ENCODE peak calls at places on chromosomes 12 and 14, in five cellular contexts. U is HEK293T, M is H1, B is GM12878, Q is NT2/D1. R is an unnamed sample.

GRCh38 chr12:53862206-53862605 is 76.4 kb upstream of the HOXC13 start:
- DNase-seq in U (no peak), M (no peak), B (no peak), Q (no peak), R (no peak)

GRCh38 chr12:89825591-89826449 is 117.2 kb upstream of the ATP2B1 start:
- DNase-seq in U (peak), M (no peak), B (peak), Q (no peak), R (no peak)

GRCh38 chr14:69953266-69953905 is 74.2 kb downstream of the SMOC1 start:
- DNase-seq in U (no peak), M (no peak), B (no peak), Q (no peak), R (no peak)

GRCh38 chr14:74571441-74571841 is 40.6 kb downstream of the LTBP2 start:
- DNase-seq in U (no peak), M (no peak), B (no peak), Q (no peak), R (no peak)

GRCh38 chr12:14810953-14811483 is 3.0 kb downstream of the SMCO3 start:
- DNase-seq in U (peak), M (no peak), B (no peak), Q (no peak), R (peak)

GRCh38 chr12:90003688-90004087 is 295.1 kb upstream of the ATP2B1 start:
- DNase-seq in U (no peak), M (no peak), B (no peak), Q (no peak), R (no peak)

GRCh38 chr14:77141592-77142288 is at the start of gene ZDHHC22:
- DNase-seq in U (peak), M (no peak), B (no peak), Q (no peak), R (no peak)

GRCh38 chr14:69670093-69670492 is 58.7 kb downstream of the SUSD6 start:
- DNase-seq in U (no peak), M (no peak), B (no peak), Q (no peak), R (no peak)

GRCh38 chr14:29671034-29671433 is 256.6 kb downstream of the PRKD1 start:
- DNase-seq in U (no peak), M (no peak), B (no peak), Q (no peak), R (no peak)

GRCh38 chr12:64137117-64137516 is 85.0 kb downstream of the KICS2 start:
- DNase-seq in U (no peak), M (no peak), B (no peak), Q (no peak), R (no peak)

GRCh38 chr14:60758875-60759274 is 24.3 kb downstream of the MNAT1 start:
- DNase-seq in U (no peak), M (no peak), B (no peak), Q (no peak), R (no peak)

GRCh38 chr12:75877588-75878381 is 153.8 kb downstream of the PHLDA1 start:
- DNase-seq in U (no peak), M (no peak), B (no peak), Q (no peak), R (no peak)

GRCh38 chr14:85531594-85532391 is 1.8 kb downstream of the FLRT2 start:
- DNase-seq in U (no peak), M (no peak), B (no peak), Q (no peak), R (no peak)

GRCh38 chr14:90426663-90427062 is 29.8 kb downstream of the CALM1 start:
- DNase-seq in U (no peak), M (no peak), B (no peak), Q (no peak), R (no peak)

DNA sequence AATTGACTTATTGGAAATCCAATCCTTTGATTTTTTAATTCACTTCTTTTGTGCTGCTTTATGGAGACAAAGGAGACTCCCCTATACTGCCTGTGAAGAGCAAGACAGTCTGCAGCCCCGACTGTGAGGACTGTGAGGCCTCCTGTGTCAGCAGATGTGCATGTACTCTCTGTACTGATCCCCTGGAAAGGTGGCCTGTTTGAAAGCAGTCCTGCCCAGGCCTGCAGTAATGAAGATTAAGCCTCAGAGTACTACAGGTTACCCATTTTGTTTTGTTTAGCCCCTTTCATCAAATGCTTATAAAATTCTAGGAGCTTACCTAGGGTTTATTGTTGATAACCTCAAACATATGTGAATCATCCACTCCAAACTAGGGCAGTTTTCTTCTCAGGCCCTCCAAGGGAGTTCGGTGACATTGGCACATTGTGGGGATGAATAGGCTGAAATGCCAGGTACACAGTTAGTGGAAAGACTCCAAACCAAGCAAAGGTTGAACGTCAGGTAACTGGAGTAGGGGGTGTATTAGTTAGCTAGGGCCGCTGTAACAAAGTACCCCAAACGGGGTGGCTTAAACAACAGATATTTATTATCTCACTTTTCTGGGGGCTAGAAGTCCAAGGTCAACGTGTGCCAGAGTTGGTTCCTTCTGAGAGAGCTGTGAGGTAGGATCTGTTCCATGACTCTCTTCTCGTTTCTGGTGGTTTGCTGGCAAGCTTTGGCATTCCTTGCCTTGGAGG is 208.7 kb upstream of the BCL2L14 start:
- DNase-seq in U (no peak), M (no peak), B (no peak), Q (no peak), R (no peak)
- TF ChIP-seq SUZ12 in U (no peak), M (no peak), B (no peak), Q (no peak), R (no peak)

GRCh38 chr14:106786697-106787096 is 1260.3 kb downstream of the TMEM121 start:
- DNase-seq in U (no peak), M (no peak), B (no peak), Q (no peak), R (no peak)

GRCh38 chr14:106789318-106789717 is 1262.9 kb downstream of the TMEM121 start:
- DNase-seq in U (no peak), M (no peak), B (no peak), Q (no peak), R (no peak)

GRCh38 chr14:106792543-106792942 is 1266.2 kb downstream of the TMEM121 start:
- DNase-seq in U (no peak), M (no peak), B (no peak), Q (no peak), R (no peak)

GRCh38 chr14:106788534-106788933 is 1262.2 kb downstream of the TMEM121 start:
- DNase-seq in U (no peak), M (no peak), B (no peak), Q (no peak), R (no peak)

GRCh38 chr14:106790189-106791036 is 1264.0 kb downstream of the TMEM121 start:
- DNase-seq in U (peak), M (no peak), B (no peak), Q (peak), R (peak)
- TF ChIP-seq SUZ12 in U (no peak), M (no peak), B (no peak), Q (no peak), R (no peak)

GRCh38 chr12:31589896-31590729 is 823 bp downstream of the DENND5B start:
- DNase-seq in U (peak), M (no peak), B (no peak), Q (peak), R (peak)
- TF ChIP-seq SUZ12 in U (no peak), M (no peak), B (no peak), Q (no peak), R (no peak)

DNA sequence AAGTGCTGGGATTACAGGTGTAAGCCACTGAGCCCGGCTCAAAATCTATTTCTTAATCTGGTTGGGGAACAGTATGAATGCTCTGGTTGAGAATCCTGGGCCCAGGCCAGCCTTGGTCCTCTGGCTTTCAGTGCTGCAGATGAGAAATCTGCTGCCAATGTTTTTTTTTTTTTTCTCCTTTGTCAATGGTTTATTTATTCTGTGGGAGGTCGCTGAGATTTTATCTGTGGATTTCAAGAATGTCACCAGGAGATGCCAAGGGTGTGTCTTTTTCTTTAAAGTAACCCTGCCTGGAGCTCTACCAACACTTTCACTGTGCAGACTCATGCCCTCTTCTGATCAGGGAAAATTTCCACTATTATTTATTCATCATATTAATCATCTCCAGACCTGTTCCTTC is 3.6 kb downstream of the SLC25A29 start:
- DNase-seq in U (no peak), M (no peak), B (no peak), Q (no peak), R (no peak)
- TF ChIP-seq SUZ12 in U (no peak), M (no peak), B (no peak), Q (no peak), R (no peak)